ENCODE peak calls at places on chromosomes 12 and 14, in nine cellular contexts. One of them, this sample, is unnamed.

GRCh38 chr14:50225067-50225973 is 6.1 kb downstream of the SOS2 start:
- DNase-seq in prostate gland: no peak
- DNase-seq in stomach: no peak
- DNase-seq in HCT116: no peak
- DNase-seq in Peyer's patch: no peak
- DNase-seq in A549: no peak
- DNase-seq in ovary: no peak
- DNase-seq in GM12891: no peak
- DNase-seq in HepG2: peak
- DNase-seq in this sample: no peak

GRCh38 chr12:3288690-3289089 is 202.3 kb upstream of the PRMT8 start:
- DNase-seq in prostate gland: no peak
- DNase-seq in stomach: no peak
- DNase-seq in HCT116: no peak
- DNase-seq in Peyer's patch: no peak
- DNase-seq in A549: no peak
- DNase-seq in ovary: no peak
- DNase-seq in GM12891: no peak
- DNase-seq in HepG2: no peak
- DNase-seq in this sample: no peak

GRCh38 chr14:54712371-54712998 is 145.6 kb downstream of the SAMD4A start:
- DNase-seq in prostate gland: no peak
- DNase-seq in stomach: no peak
- DNase-seq in HCT116: no peak
- DNase-seq in Peyer's patch: no peak
- DNase-seq in A549: no peak
- DNase-seq in ovary: no peak
- DNase-seq in GM12891: no peak
- DNase-seq in HepG2: no peak
- DNase-seq in this sample: no peak

GRCh38 chr12:52294803-52295202 is 3.5 kb upstream of the KRT81 start:
- DNase-seq in prostate gland: no peak
- DNase-seq in stomach: no peak
- DNase-seq in HCT116: no peak
- DNase-seq in Peyer's patch: no peak
- DNase-seq in A549: no peak
- DNase-seq in ovary: no peak
- DNase-seq in GM12891: no peak
- DNase-seq in HepG2: no peak
- DNase-seq in this sample: no peak

GRCh38 chr12:11795910-11796459 is 146.5 kb downstream of the ETV6 start:
- DNase-seq in prostate gland: no peak
- DNase-seq in stomach: no peak
- DNase-seq in HCT116: peak
- DNase-seq in Peyer's patch: no peak
- DNase-seq in A549: peak
- DNase-seq in ovary: no peak
- DNase-seq in GM12891: no peak
- DNase-seq in HepG2: peak
- DNase-seq in this sample: peak

GRCh38 chr12:52779914-52780313 is 2.8 kb upstream of the KRT76 start:
- DNase-seq in prostate gland: no peak
- DNase-seq in stomach: no peak
- DNase-seq in HCT116: no peak
- DNase-seq in Peyer's patch: no peak
- DNase-seq in A549: no peak
- DNase-seq in ovary: no peak
- DNase-seq in GM12891: no peak
- DNase-seq in HepG2: no peak
- DNase-seq in this sample: no peak

GRCh38 chr12:39272934-39273770 is 169.8 kb downstream of the KIF21A start:
- DNase-seq in prostate gland: no peak
- DNase-seq in stomach: no peak
- DNase-seq in HCT116: peak
- DNase-seq in Peyer's patch: no peak
- DNase-seq in A549: peak
- DNase-seq in ovary: no peak
- DNase-seq in GM12891: no peak
- DNase-seq in HepG2: peak
- DNase-seq in this sample: peak

GRCh38 chr12:113247123-113248045 is 26.1 kb downstream of the TPCN1 start:
- DNase-seq in prostate gland: no peak
- DNase-seq in stomach: no peak
- DNase-seq in HCT116: no peak
- DNase-seq in Peyer's patch: no peak
- DNase-seq in A549: no peak
- DNase-seq in ovary: no peak
- DNase-seq in GM12891: no peak
- DNase-seq in HepG2: no peak
- DNase-seq in this sample: no peak

GRCh38 chr12:40618621-40619020 is 73.6 kb upstream of the CNTN1 start:
- DNase-seq in prostate gland: no peak
- DNase-seq in stomach: no peak
- DNase-seq in HCT116: no peak
- DNase-seq in Peyer's patch: no peak
- DNase-seq in A549: no peak
- DNase-seq in ovary: no peak
- DNase-seq in GM12891: no peak
- DNase-seq in HepG2: no peak
- DNase-seq in this sample: no peak

GRCh38 chr12:2443766-2444165 is 351.0 kb upstream of the FKBP4 start:
- DNase-seq in prostate gland: no peak
- DNase-seq in stomach: no peak
- DNase-seq in HCT116: no peak
- DNase-seq in Peyer's patch: no peak
- DNase-seq in A549: no peak
- DNase-seq in ovary: no peak
- DNase-seq in GM12891: no peak
- DNase-seq in HepG2: no peak
- DNase-seq in this sample: no peak

DNA sequence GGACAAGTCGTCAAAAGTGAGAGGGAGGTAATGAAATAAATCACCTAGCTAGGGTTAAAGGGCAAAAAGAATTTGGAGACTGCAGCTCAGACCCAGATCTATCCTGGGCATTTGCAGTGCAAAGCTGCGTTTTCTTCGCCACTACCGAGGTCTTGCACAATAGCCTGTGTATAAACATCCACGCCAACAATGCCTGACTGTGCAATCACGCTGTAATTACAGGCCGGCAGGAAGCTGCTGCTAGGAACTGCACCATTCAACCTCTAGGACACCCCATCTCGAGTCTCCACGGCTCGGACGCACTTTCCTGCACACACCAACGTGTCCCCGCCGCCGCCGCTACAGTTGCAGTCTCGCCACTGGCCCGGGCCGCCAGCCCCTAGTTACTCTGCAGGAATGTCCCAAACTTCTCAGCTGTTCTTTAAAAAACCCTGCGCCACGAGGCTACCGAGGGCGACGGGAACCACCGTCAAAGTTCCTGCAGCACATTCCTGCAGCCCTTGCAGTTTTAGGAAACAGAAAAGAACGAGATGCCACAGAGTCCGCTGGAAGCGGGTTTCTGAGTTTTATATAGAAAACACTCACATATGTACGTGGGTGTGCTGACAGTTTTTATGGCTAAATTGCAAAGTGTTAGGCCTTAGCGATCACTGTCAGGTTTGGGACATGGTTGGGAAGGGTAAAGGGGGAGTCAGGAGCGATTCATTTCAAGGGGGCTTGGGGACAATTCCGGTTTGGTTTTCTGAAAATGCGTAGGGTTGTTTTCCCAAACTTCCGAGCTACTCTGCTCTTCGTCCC is 65.6 kb upstream of the PTGR2 start:
- DNase-seq in prostate gland: peak
- DNase-seq in stomach: peak
- DNase-seq in HCT116: peak
- DNase-seq in Peyer's patch: peak
- DNase-seq in A549: peak
- DNase-seq in ovary: peak
- DNase-seq in GM12891: no peak
- DNase-seq in HepG2: peak
- DNase-seq in this sample: no peak
- TF ChIP-seq POLR2A in prostate gland: peak
- TF ChIP-seq POLR2A in stomach: no peak
- TF ChIP-seq POLR2A in HCT116: no peak
- TF ChIP-seq POLR2A in Peyer's patch: peak
- TF ChIP-seq POLR2A in A549: peak
- TF ChIP-seq POLR2A in ovary: peak
- TF ChIP-seq POLR2A in GM12891: no peak
- TF ChIP-seq POLR2A in HepG2: peak
- TF ChIP-seq POLR2A in this sample: peak

GRCh38 chr12:69985656-69986055 is 160.6 kb downstream of the MYRFL start:
- DNase-seq in prostate gland: no peak
- DNase-seq in stomach: no peak
- DNase-seq in HCT116: peak
- DNase-seq in Peyer's patch: peak
- DNase-seq in A549: peak
- DNase-seq in ovary: no peak
- DNase-seq in GM12891: peak
- DNase-seq in HepG2: peak
- DNase-seq in this sample: peak

GRCh38 chr12:69977991-69978390 is 153.0 kb downstream of the MYRFL start:
- DNase-seq in prostate gland: no peak
- DNase-seq in stomach: no peak
- DNase-seq in HCT116: no peak
- DNase-seq in Peyer's patch: no peak
- DNase-seq in A549: no peak
- DNase-seq in ovary: no peak
- DNase-seq in GM12891: no peak
- DNase-seq in HepG2: no peak
- DNase-seq in this sample: no peak

GRCh38 chr12:69984216-69984615 is 159.2 kb downstream of the MYRFL start:
- DNase-seq in prostate gland: no peak
- DNase-seq in stomach: no peak
- DNase-seq in HCT116: no peak
- DNase-seq in Peyer's patch: no peak
- DNase-seq in A549: no peak
- DNase-seq in ovary: no peak
- DNase-seq in GM12891: no peak
- DNase-seq in HepG2: no peak
- DNase-seq in this sample: no peak

GRCh38 chr12:69986109-69986508 is 161.1 kb downstream of the MYRFL start:
- DNase-seq in prostate gland: no peak
- DNase-seq in stomach: no peak
- DNase-seq in HCT116: no peak
- DNase-seq in Peyer's patch: no peak
- DNase-seq in A549: no peak
- DNase-seq in ovary: no peak
- DNase-seq in GM12891: no peak
- DNase-seq in HepG2: no peak
- DNase-seq in this sample: no peak

GRCh38 chr12:69982081-69982480 is 157.1 kb downstream of the MYRFL start:
- DNase-seq in prostate gland: no peak
- DNase-seq in stomach: no peak
- DNase-seq in HCT116: no peak
- DNase-seq in Peyer's patch: no peak
- DNase-seq in A549: no peak
- DNase-seq in ovary: no peak
- DNase-seq in GM12891: no peak
- DNase-seq in HepG2: no peak
- DNase-seq in this sample: no peak
- TF ChIP-seq POLR2A in prostate gland: no peak
- TF ChIP-seq POLR2A in stomach: no peak
- TF ChIP-seq POLR2A in HCT116: no peak
- TF ChIP-seq POLR2A in Peyer's patch: no peak
- TF ChIP-seq POLR2A in A549: no peak
- TF ChIP-seq POLR2A in ovary: no peak
- TF ChIP-seq POLR2A in GM12891: no peak
- TF ChIP-seq POLR2A in HepG2: no peak
- TF ChIP-seq POLR2A in this sample: no peak

DNA sequence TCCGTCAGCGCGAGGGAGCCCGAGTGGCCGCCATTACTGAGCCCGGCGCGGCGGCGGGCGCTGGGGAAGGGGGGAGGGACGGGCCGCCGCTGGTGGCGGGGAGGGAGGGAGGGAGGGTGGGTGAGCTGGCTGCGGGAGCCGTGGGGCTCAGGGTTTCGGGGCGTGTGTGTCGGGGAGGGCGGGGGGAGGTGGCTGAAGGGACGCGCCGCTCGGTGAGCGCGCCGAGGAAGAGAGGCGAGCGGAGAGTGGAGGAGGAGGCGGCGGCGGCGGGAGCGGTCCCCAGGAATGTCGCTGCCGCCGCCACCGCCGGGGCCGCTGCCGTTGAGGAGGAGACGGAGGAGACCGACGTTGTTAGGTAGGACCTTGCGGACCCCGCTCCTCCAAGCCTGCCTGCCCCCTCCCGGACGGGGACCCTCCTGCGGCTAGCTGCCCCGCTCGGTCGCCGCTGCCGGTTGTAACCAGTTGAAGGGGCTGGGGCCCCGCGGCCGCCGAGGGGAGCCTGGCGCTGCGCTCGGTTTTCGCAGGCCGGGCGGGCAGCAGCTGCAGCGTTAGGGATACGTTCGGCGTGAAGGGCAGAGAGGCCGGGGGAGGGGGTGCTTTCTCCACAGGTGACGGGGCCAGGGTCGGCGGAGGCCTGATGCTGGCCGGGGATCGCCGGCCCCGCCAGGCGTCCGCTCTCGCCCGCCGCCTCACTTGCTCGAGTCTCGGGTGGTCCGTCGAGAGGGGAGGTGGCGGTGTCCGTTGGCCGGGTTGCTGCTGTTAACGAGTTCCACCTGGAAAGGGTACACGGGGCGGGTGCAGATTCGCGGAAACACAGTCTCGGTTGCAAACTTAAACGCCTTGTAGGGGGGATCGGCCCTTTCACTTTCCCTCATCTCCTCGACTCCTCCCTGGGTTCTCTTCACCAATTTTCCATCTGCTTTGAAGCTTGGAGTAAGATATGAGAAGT is at the start of gene ARHGAP5:
- DNase-seq in prostate gland: no peak
- DNase-seq in stomach: peak
- DNase-seq in HCT116: no peak
- DNase-seq in Peyer's patch: peak
- DNase-seq in A549: peak
- DNase-seq in ovary: no peak
- DNase-seq in GM12891: peak
- DNase-seq in HepG2: peak
- DNase-seq in this sample: peak
- TF ChIP-seq POLR2A in prostate gland: peak
- TF ChIP-seq POLR2A in stomach: no peak
- TF ChIP-seq POLR2A in HCT116: no peak
- TF ChIP-seq POLR2A in Peyer's patch: peak
- TF ChIP-seq POLR2A in A549: peak
- TF ChIP-seq POLR2A in ovary: no peak
- TF ChIP-seq POLR2A in GM12891: no peak
- TF ChIP-seq POLR2A in HepG2: no peak
- TF ChIP-seq POLR2A in this sample: peak

DNA sequence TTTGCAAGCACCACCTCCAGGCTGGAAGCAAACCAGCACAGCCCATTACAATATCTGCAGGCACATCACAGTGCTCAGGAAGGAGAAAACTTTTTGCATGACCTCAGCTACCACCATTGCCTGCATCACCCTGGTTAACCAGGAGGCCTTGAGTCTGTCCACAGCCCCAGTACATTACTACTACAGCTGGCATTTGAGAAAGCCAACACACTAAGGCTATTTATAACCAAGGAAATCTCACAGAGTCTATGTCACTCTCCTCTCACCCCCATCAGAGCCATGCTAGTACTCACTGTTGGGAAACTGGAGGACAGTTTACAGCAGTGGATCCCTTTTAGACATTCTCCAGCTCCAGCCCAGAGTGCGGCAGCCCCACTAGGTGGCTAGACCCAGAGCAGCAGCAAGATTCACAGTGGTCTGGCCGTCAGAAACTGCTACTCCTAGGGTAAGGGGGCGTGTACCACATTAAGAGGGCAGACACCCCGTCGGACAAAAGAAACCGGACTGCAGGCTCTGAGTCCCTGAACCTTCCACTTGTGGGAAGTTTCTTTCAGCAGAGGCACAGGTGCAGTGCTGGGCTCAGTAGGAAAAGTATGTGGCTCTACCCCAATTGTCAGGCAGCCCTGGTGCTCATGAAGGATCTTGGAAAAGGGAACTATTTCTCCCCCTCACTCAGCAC is 14.7 kb downstream of the CEP128 start:
- DNase-seq in prostate gland: no peak
- DNase-seq in stomach: no peak
- DNase-seq in HCT116: no peak
- DNase-seq in Peyer's patch: no peak
- DNase-seq in A549: no peak
- DNase-seq in ovary: no peak
- DNase-seq in GM12891: no peak
- DNase-seq in HepG2: no peak
- DNase-seq in this sample: no peak
- TF ChIP-seq POLR2A in prostate gland: no peak
- TF ChIP-seq POLR2A in stomach: no peak
- TF ChIP-seq POLR2A in HCT116: no peak
- TF ChIP-seq POLR2A in Peyer's patch: no peak
- TF ChIP-seq POLR2A in A549: no peak
- TF ChIP-seq POLR2A in ovary: no peak
- TF ChIP-seq POLR2A in GM12891: no peak
- TF ChIP-seq POLR2A in HepG2: no peak
- TF ChIP-seq POLR2A in this sample: no peak

This sample was measured in H54.